ENCODE peak calls at places on chromosomes 16 and 17, in seven cellular contexts. X is cardiac muscle cell, A is lung, Y is stomach, E is GM23338, U is esophagus squamous epithelium, F is heart left ventricle. K is an unnamed sample. For H3K4me1, the result is how much of the 10 kb centered on the place peaks cover.

GRCh38 chr17:50638851-50639767 is 4.4 kb downstream of the ABCC3 start:
- DNase-seq in X (no peak), F (peak), A (peak), Y (peak), E (no peak), U (peak), K (peak)

GRCh38 chr16:11133344-11133921 is 122.6 kb downstream of the SOCS1 start:
- DNase-seq in E (no peak), F (peak), X (peak), Y (peak), U (no peak), A (peak), K (peak)

GRCh38 chr17:17872468-17873345 is 35.9 kb upstream of the SREBF1 start:
- DNase-seq in F (no peak), X (no peak), A (no peak), E (no peak), Y (no peak), U (no peak), K (no peak)

GRCh38 chr16:23975293-23975692 is 139.5 kb downstream of the PRKCB start:
- DNase-seq in U (no peak), E (no peak), Y (no peak), F (no peak), X (no peak), A (no peak), K (no peak)

GRCh38 chr17:48720263-48721008 is 1.9 kb downstream of the PRAC1 start:
- DNase-seq in F (no peak), Y (no peak), E (no peak), X (no peak), U (no peak), A (no peak), K (no peak)

GRCh38 chr16:66228791-66229190 is 137.7 kb upstream of the CDH5 start:
- DNase-seq in U (no peak), A (no peak), E (no peak), X (no peak), Y (no peak), F (no peak), K (no peak)

GRCh38 chr17:4710693-4711634 is 532 bp downstream of the ARRB2 start:
- DNase-seq in Y (peak), A (peak), U (no peak), F (no peak), X (no peak), E (no peak), K (no peak)

GRCh38 chr17:38844261-38844757 is 9.2 kb downstream of the RPL23 start:
- DNase-seq in A (peak), E (peak), U (no peak), Y (peak), F (no peak), X (no peak), K (no peak)

GRCh38 chr17:60345233-60345632 is 46.7 kb downstream of the USP32 start:
- DNase-seq in X (no peak), Y (no peak), F (no peak), E (no peak), A (no peak), U (no peak), K (no peak)

GRCh38 chr16:70267516-70267915 is 15.8 kb upstream of the EXOSC6 start:
- DNase-seq in U (no peak), F (no peak), Y (peak), A (no peak), E (peak), X (peak), K (no peak)

GRCh38 chr16:89017956-89018604 is 41.1 kb upstream of the CBFA2T3 start:
- DNase-seq in Y (no peak), U (no peak), X (no peak), A (no peak), E (no peak), F (no peak), K (no peak)

GRCh38 chr16:84699712-84700517 is at the start of gene USP10:
- DNase-seq in A (peak), X (peak), F (peak), Y (peak), U (no peak), E (peak), K (peak)

GRCh38 chr17:40251576-40251975 is 32.5 kb downstream of the WIPF2 start:
- DNase-seq in F (no peak), U (no peak), A (no peak), Y (no peak), X (no peak), E (no peak), K (no peak)

GRCh38 chr17:62657664-62658063 is 30.2 kb downstream of the MRC2 start:
- DNase-seq in Y (no peak), E (no peak), X (no peak), A (no peak), U (no peak), F (no peak), K (no peak)

GRCh38 chr17:43831633-43832032 is 1.3 kb downstream of the MPP3 start:
- DNase-seq in Y (no peak), F (peak), E (no peak), X (peak), A (peak), U (no peak), K (no peak)

GRCh38 chr17:50679008-50679544 is 28.6 kb downstream of the ANKRD40 start:
- DNase-seq in F (no peak), Y (no peak), A (no peak), E (no peak), X (no peak), U (no peak), K (no peak)

GRCh38 chr17:69018687-69019086 is 42.0 kb downstream of the ABCA9 start:
- DNase-seq in E (no peak), A (no peak), X (no peak), F (no peak), U (no peak), Y (no peak), K (no peak)

DNA sequence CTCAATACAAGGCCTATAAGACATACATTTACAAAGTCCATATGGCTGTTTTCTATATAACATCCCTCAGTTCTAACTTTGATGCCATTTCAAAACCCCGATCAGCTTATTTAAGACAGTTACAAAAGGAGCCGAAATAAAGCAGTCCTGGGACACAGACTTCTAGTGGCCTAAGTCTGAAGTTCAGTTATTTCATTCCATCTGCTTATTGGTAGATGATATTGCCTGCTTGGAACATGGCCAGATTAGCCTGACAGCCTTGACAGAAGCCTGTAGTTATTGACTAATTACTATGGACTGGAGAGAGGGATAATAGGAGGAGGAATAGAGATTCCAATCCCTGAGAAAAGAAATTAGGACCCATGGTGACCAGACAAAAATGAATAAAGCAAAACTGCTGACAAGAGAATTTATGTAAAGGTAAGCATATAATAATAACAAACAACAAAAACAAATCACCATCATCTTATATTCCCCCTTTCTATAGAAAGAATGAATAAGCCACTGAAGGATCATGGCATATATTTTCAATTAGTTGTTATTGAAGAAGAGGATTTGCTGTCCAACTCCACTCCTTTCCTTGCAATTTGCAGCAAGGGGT is 206.3 kb upstream of the TOM1L1 start:
- DNase-seq in E (peak), A (no peak), Y (no peak), U (no peak), X (no peak), F (no peak), K (no peak)
- H3K27ac ChIP-seq in E (no peak), A (no peak), Y (no peak), U (no peak), X (no peak), F (no peak), K (no peak)

DNA sequence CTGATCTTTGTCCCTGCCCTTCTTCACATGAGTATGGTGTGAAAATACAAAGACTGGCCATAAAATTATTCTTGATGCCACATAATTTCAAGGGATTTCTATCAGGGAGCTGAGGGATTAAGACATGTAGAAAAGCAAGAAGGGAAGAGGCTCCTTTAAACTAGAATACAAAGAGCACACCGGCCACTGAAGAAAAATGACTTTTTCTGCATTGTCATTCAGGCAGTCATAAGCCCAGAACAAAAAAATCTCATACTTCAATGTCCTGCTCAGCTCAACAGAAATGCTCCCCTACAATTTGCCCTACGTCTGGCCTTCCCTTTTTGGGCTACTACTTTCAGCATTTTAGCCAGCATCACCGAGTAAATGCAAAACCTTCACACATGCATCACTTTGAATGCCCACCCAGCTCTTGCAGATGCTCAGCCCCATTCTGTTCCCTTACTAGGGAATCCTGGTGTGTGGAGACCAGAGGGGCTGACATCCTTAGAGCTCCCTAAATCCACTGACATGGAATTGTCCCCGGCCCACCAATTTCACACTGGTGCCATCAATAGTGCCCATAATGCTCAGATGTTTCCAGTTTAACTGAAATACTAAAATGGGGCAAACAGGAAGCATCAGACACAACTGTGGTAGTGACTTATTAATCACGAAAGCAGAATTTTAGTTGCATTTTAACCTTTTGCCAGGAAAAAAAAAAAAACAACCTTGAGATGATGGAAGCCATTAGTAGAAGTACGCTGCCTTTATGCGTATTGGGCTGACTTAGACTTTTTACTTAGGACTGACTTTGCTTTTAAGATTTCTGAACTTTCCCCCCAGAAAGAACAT is 2.7 kb downstream of the MAP3K14 start:
- DNase-seq in X (no peak), Y (no peak), U (no peak), F (no peak), A (no peak), E (no peak), K (no peak)
- H3K4me3 ChIP-seq in X (no peak), Y (peak), U (peak), F (peak), A (no peak), E (no peak), K (no peak)

GRCh38 chr17:42518046-42518754 is 17.8 kb upstream of the NAGLU start:
- DNase-seq in F (peak), U (no peak), X (no peak), Y (peak), A (peak), E (no peak), K (peak)
- H3K4me1 ChIP-seq in F (under half), U (half or more), X (under half), Y (half or more), A (under half), E (under half), K (half or more)

DNA sequence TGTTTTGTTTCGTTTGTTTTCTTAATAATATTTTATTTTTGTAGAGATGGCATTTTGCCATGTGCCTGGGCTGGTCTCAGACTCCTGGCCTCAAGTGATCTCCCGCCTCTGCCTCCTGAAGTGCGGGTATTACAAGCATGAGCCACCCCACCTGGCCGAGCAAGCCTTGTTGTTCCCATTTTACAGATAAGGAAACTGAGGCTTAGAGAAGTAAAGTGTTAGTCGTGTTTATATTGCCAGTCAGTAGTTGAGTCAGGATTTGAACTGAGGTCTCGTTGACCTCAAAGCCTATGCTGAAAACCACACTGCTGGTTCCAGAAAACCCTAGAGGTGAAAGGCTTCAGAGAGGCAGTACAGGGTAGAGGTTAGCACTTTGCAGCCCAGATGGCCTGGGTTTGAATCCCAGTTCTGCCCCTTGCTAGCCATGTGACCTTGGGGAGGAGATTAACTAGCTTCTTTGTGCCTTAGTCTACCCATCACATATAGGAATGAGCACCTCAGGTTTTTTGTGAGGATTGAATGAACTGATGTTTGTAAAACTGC is 102.0 kb downstream of the ABCC6 start:
- DNase-seq in Y (no peak), X (no peak), A (no peak), E (no peak), F (no peak), U (no peak), K (no peak)
- H3K27ac ChIP-seq in Y (peak), X (no peak), A (peak), E (no peak), F (no peak), U (peak), K (no peak)

DNA sequence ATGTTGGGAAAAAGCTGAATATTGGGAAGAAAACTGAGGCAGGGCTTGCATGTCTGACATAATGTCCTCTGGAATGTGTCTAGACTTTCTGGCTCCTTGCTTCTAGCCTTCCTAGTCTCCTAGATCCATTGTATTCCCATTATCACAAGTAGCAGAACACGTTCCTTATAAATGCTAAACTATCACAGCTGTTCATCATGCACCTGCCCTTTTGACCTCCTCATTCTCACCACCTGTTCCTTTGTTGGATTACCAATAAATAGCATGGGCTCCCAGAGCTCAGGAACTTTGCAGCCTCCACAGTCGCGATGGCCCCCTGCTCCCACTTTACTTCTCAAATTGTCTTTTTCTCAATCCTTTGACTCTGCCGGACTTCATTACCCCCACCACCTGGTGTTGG is 49.7 kb downstream of the ACSM1 start:
- DNase-seq in X (no peak), U (no peak), A (no peak), Y (no peak), E (peak), F (no peak), K (no peak)
- H3K4me3 ChIP-seq in X (no peak), U (no peak), A (no peak), Y (no peak), E (no peak), F (no peak), K (no peak)

DNA sequence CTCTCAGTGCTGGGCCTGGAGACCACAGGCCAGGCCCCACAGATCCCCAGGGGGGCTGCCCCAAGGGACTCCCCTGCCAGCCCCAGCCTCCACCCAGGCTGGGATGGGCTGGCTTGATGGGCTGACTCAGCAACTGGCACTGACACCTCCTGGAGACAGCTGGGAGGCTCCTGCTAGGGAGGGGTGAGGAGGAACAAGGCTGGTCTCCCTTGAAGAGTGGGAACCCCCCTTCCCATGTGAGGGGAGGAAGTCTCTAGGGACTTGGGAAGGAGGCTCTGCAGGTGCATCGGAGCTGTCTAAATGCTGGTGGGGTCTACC is 10.4 kb downstream of the NHERF1 start:
- DNase-seq in U (no peak), F (no peak), Y (no peak), E (no peak), X (no peak), A (no peak), K (no peak)
- H3K4me1 ChIP-seq in U (half or more), F (under half), Y (half or more), E (under half), X (under half), A (under half), K (half or more)

GRCh38 chr16:27725271-27726010 is 175.5 kb downstream of the KATNIP start:
- DNase-seq in A (no peak), Y (no peak), E (no peak), U (no peak), F (no peak), X (no peak), K (no peak)
- H3K27ac ChIP-seq in A (no peak), Y (no peak), E (no peak), U (no peak), F (no peak), X (no peak), K (no peak)

DNA sequence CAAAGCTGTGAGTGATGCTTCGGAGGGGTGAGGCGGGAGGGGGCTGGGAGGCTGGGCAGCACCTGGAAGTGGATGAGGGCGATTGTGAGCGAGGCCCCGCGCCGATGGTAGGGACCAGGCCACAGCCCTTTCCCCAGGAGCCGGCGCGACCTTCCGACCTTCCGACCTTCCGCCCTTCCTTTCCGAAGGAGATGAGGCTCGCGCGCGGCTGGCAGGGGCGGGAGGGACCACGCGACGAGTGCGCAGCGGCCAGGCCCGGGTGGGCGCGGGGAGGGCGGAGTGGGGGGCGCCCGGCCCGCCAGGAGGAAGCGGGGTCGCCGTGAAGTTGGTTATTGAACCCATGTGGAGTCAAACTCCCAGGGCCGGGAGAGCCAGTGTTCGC is 56.5 kb downstream of the RAP1GAP2 start:
- DNase-seq in F (no peak), Y (no peak), A (no peak), U (no peak), E (peak), X (no peak), K (no peak)
- H3K4me3 ChIP-seq in F (peak), Y (peak), A (peak), U (peak), E (peak), X (peak), K (peak)

GRCh38 chr16:87209808-87210512 is 107.2 kb downstream of the C16orf95 start:
- DNase-seq in Y (no peak), E (no peak), X (no peak), U (no peak), F (no peak), A (no peak), K (no peak)
- H3K4me1 ChIP-seq in Y (under half), E (under half), X (under half), U (under half), F (under half), A (under half), K (half or more)

DNA sequence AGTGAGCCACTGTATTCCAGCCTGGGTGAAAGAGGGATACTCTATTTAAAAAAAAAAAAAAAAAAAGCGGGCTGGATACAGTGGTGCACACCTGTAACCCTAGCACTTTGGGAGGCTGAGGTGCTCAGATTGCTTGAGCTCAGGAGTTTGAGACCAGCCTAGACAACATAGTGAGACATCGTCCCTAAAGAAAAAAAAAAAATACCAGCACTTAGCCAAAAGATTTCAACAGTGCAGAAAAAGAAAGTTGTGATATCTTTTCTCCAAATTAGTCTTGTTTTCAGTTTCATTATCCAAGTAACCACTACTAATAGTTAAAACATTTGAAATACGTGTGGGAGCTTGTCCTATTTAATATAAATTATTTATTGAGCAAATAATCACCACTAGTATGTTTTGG is 48.7 kb downstream of the TENT4B start:
- DNase-seq in F (no peak), X (no peak), Y (no peak), U (no peak), A (no peak), E (no peak), K (no peak)
- H3K27ac ChIP-seq in F (peak), X (peak), Y (peak), U (peak), A (no peak), E (no peak), K (peak)

K was measured in SJSA1.